ENCODE peak calls at places on chromosome 16, in nine cellular contexts. S, F, T, P, C, D, M, E and Z are unnamed samples. For H3K36me3, the result is how much of the 10 kb centered on the place peaks cover.

GRCh38 chr16:50183316-50183715 is 30.2 kb downstream of the TENT4B start:
- DNase-seq in S (no peak), F (peak), T (no peak), P (no peak), C (no peak), D (peak), M (no peak), E (no peak), Z (no peak)

GRCh38 chr16:50606431-50607050 is 58.3 kb downstream of the NKD1 start:
- DNase-seq in S (no peak), F (no peak), T (no peak), P (no peak), C (no peak), D (no peak), M (no peak), E (no peak), Z (no peak)

GRCh38 chr16:81625544-81626152 is 153.4 kb upstream of the PLCG2 start:
- DNase-seq in S (peak), F (peak), T (no peak), P (no peak), C (peak), D (peak), M (peak), E (peak), Z (peak)

GRCh38 chr16:63617990-63618763 is 1503.7 kb downstream of the CDH11 start:
- DNase-seq in S (peak), F (peak), T (no peak), P (no peak), C (no peak), D (no peak), M (no peak), E (peak), Z (no peak)

GRCh38 chr16:71840052-71840451 is 5.7 kb upstream of the ATXN1L start:
- DNase-seq in S (no peak), F (peak), T (no peak), P (no peak), C (no peak), D (no peak), M (no peak), E (no peak), Z (no peak)

GRCh38 chr16:70740919-70741778 is 55.3 kb upstream of the MTSS2 start:
- DNase-seq in S (no peak), F (peak), T (no peak), P (no peak), C (no peak), D (peak), M (no peak), E (no peak), Z (no peak)

GRCh38 chr16:12901597-12902436 is at the start of gene SHISA9:
- DNase-seq in S (no peak), F (peak), T (peak), P (no peak), C (no peak), D (no peak), M (no peak), E (peak), Z (no peak)

GRCh38 chr16:46853713-46854443 is 22.9 kb upstream of the C16orf87 start:
- DNase-seq in S (peak), F (peak), T (peak), P (peak), C (no peak), D (peak), M (peak), E (peak), Z (peak)

GRCh38 chr16:918068-918467 is 52.7 kb downstream of the LMF1 start:
- DNase-seq in S (no peak), F (no peak), T (no peak), P (no peak), C (no peak), D (peak), M (no peak), E (no peak), Z (no peak)

GRCh38 chr16:22311520-22311919 is 14.3 kb downstream of the POLR3E start:
- DNase-seq in S (no peak), F (no peak), T (no peak), P (no peak), C (no peak), D (no peak), M (no peak), E (no peak), Z (no peak)

GRCh38 chr16:80120899-80121521 is 419.8 kb upstream of the DYNLRB2 start:
- DNase-seq in S (no peak), F (no peak), T (no peak), P (no peak), C (no peak), D (no peak), M (peak), E (no peak), Z (no peak)

GRCh38 chr16:63361032-63361624 is 1324.9 kb upstream of the CDH8 start:
- DNase-seq in S (no peak), F (peak), T (peak), P (peak), C (no peak), D (peak), M (no peak), E (no peak), Z (no peak)

GRCh38 chr16:35188288-35189155 is 1729.1 kb downstream of the TP53TG3F start:
- DNase-seq in S (no peak), F (no peak), T (peak), P (no peak), C (no peak), D (no peak), M (no peak), E (no peak), Z (no peak)

GRCh38 chr16:907819-908218 is 63.0 kb downstream of the LMF1 start:
- DNase-seq in S (no peak), F (no peak), T (no peak), P (no peak), C (no peak), D (no peak), M (no peak), E (peak), Z (no peak)

GRCh38 chr16:668519-669171 is 713 bp downstream of the RHOT2 start:
- DNase-seq in S (no peak), F (no peak), T (no peak), P (peak), C (no peak), D (no peak), M (no peak), E (no peak), Z (no peak)

GRCh38 chr16:57039148-57039812 is 49.9 kb downstream of the NLRC5 start:
- DNase-seq in S (no peak), F (peak), T (no peak), P (no peak), C (no peak), D (peak), M (no peak), E (no peak), Z (peak)

GRCh38 chr16:27224741-27225300 is 21.5 kb downstream of the KDM8 start:
- DNase-seq in S (no peak), F (no peak), T (no peak), P (no peak), C (no peak), D (no peak), M (no peak), E (peak), Z (no peak)

GRCh38 chr16:81784042-81784785 is 5.1 kb downstream of the PLCG2 start:
- DNase-seq in S (no peak), F (no peak), T (peak), P (no peak), C (no peak), D (no peak), M (no peak), E (no peak), Z (no peak)

GRCh38 chr16:66588981-66589713 is 9.9 kb downstream of the CMTM2 start:
- DNase-seq in S (peak), F (no peak), T (peak), P (peak), C (no peak), D (peak), M (peak), E (no peak), Z (peak)

GRCh38 chr16:21526923-21527807 is 72.2 kb upstream of the METTL9 start:
- DNase-seq in S (no peak), F (no peak), T (peak), P (peak), C (no peak), D (no peak), M (no peak), E (peak), Z (no peak)

GRCh38 chr16:23125277-23125676 is 24.0 kb downstream of the USP31 start:
- DNase-seq in S (no peak), F (no peak), T (no peak), P (no peak), C (no peak), D (no peak), M (no peak), E (no peak), Z (no peak)

GRCh38 chr16:80144191-80144590 is 396.6 kb upstream of the DYNLRB2 start:
- DNase-seq in S (no peak), F (peak), T (no peak), P (no peak), C (no peak), D (peak), M (no peak), E (no peak), Z (peak)

GRCh38 chr16:15757075-15757386 is 99.8 kb downstream of the MYH11 start:
- DNase-seq in S (no peak), F (no peak), T (no peak), P (no peak), C (no peak), D (no peak), M (no peak), E (peak), Z (no peak)

GRCh38 chr16:87581867-87582220 is 20.5 kb upstream of the JPH3 start:
- DNase-seq in S (peak), F (peak), T (no peak), P (no peak), C (peak), D (peak), M (peak), E (peak), Z (no peak)

GRCh38 chr16:68644715-68645493 is at the start of gene CDH3:
- DNase-seq in S (no peak), F (peak), T (peak), P (peak), C (no peak), D (no peak), M (peak), E (no peak), Z (no peak)

GRCh38 chr16:11030990-11031510 is 86.7 kb downstream of the CLEC16A start:
- DNase-seq in S (peak), F (no peak), T (no peak), P (no peak), C (no peak), D (no peak), M (no peak), E (no peak), Z (no peak)

DNA sequence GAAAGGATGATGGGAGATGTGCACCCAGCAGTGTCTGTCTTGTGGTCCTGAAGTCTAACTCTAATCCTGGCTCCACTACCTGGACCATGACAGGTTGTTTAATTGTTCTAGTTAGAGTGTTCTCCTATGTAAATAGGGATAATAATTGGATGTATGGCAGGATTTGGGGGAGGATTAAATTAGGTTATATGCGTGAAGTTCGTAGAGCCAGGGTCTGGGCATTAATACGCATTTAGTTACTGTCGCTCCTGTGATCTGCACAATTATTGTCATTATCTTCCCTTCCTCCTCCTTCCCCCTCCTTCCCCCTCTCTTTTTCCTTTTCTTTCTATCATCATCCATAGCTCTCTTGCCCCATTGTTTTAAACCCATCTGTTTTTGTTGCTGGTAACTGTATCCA is 210.3 kb downstream of the WWOX start:
- DNase-seq in S (no peak), F (no peak), T (no peak), P (no peak), C (no peak), D (no peak), M (no peak), E (no peak), Z (no peak)
- H3K4me3 ChIP-seq in S (no peak), F (no peak), T (peak), P (no peak), C (no peak), D (no peak), M (no peak), E (no peak), Z (no peak)

GRCh38 chr16:2083409-2083808 is 35.6 kb downstream of the TSC2 start:
- DNase-seq in S (no peak), F (no peak), T (no peak), P (no peak), C (no peak), D (no peak), M (no peak), E (no peak), Z (no peak)

GRCh38 chr16:2086136-2086742 is 38.5 kb downstream of the TSC2 start:
- DNase-seq in S (no peak), F (no peak), T (no peak), P (no peak), C (no peak), D (no peak), M (peak), E (no peak), Z (no peak)

GRCh38 chr16:2083876-2084687 is 36.3 kb downstream of the TSC2 start:
- DNase-seq in S (no peak), F (no peak), T (no peak), P (no peak), C (no peak), D (no peak), M (no peak), E (no peak), Z (no peak)

GRCh38 chr16:2085669-2086068 is 37.9 kb downstream of the TSC2 start:
- DNase-seq in S (no peak), F (no peak), T (no peak), P (no peak), C (no peak), D (no peak), M (no peak), E (no peak), Z (no peak)

DNA sequence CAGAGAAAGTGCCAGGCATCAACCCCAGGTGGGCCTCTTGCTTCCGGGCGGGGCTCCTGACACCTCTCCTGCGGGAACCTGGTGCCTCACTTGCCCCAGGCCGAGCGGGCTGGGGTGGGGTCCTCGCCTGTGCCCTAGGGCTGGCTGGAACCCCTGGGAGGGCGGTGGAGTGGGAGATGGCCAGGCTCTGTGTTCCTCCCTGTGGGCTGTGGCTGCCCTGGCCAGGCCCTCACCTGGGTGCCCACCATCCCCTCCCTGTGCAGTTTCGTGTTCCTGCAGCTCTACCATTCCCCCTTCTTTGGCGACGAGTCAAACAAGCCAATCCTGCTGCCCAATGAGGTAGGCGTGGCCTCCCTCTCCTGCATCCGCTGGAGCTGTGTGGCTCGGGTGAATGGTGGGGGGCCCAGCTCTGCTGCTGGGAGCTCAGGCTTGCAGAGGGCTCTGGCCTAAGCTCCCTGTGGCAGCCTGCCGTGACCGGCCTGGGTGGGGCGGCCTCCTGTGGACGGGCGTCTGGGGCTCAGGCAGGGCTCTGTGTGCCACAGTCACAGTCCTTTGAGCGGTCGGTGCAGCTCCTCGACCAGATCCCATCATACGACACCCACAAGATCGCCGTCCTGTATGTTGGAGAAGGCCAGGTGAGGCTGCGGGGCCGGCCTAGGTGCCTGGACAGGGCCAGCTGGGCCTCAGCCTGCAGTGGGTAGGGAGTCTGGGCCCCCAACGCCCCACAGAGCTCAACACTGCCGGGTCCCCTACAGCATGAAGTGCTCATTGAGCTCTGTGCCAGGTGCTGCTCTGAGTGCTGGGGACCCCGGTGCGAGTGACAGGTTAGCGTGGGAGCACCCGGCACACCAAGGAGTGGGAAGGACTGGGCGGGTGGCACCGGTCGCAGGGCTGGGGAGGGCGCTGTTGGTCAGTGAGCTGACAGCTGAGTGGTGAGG is 37.2 kb downstream of the TSC2 start:
- DNase-seq in S (no peak), F (no peak), T (no peak), P (peak), C (no peak), D (no peak), M (no peak), E (no peak), Z (no peak)
- H3K36me3 ChIP-seq in S (half or more), F (half or more), T (under half), P (under half), C (half or more), D (half or more), M (half or more), E (under half), Z (under half)

GRCh38 chr16:86512301-86512859 is 2.1 kb downstream of the FOXF1 start:
- DNase-seq in S (no peak), F (peak), T (peak), P (peak), C (no peak), D (peak), M (no peak), E (no peak), Z (no peak)

GRCh38 chr16:86510465-86511261 is at the start of gene FOXF1:
- DNase-seq in S (no peak), F (peak), T (peak), P (no peak), C (no peak), D (peak), M (no peak), E (no peak), Z (no peak)

GRCh38 chr16:86512860-86513470 is 2.6 kb downstream of the FOXF1 start:
- DNase-seq in S (no peak), F (no peak), T (peak), P (peak), C (no peak), D (peak), M (no peak), E (peak), Z (no peak)

GRCh38 chr16:86509759-86510464 is 415 bp upstream of the FOXF1 start:
- DNase-seq in S (peak), F (peak), T (peak), P (peak), C (no peak), D (peak), M (peak), E (peak), Z (no peak)

DNA sequence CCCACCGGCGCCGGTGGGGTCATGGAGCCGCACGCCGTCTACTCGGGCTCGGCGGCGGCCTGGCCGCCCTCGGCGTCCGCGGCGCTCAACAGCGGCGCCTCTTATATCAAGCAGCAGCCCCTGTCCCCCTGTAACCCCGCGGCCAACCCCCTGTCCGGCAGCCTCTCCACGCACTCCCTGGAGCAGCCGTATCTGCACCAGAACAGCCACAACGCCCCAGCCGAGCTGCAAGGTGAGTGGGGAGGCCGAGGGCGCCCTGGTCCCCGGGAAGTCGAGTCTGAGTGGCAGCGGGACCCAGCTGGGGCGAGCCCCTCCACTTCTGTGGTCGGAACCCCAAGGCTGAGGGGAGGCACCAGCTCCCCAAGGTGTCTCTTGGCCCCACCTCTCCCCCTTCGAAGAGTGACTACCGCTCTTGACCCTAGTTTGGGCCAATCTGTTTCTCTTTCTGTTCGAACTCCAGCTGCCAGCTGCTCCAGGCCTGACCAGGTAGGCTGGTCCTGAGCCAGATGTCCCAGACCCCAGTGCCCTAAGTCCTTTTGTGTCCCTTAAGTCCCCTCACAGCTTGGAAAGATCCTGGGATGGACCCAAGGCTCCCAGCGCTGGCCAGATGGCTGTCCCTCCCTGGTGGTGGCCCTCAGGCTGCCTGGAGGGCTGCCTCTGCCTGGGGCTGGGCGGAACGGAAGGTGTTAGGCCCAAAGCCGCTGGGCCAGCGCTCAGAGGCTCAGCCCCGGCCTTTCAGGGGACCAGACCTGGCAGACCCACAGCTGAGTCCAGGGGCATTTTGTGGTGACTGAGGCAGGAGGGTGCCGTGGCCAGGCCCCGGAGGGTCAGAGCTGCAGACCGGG is 1.2 kb downstream of the FOXF1 start:
- DNase-seq in S (no peak), F (no peak), T (peak), P (peak), C (no peak), D (peak), M (no peak), E (no peak), Z (no peak)
- H3K4me3 ChIP-seq in S (peak), F (peak), T (no peak), P (no peak), C (peak), D (peak), M (peak), E (no peak), Z (no peak)

GRCh38 chr16:89737341-89738071 is 16.2 kb downstream of the ZNF276 start:
- DNase-seq in S (no peak), F (no peak), T (no peak), P (no peak), C (no peak), D (no peak), M (no peak), E (no peak), Z (no peak)

GRCh38 chr16:89736554-89736953 is 15.2 kb downstream of the ZNF276 start:
- DNase-seq in S (no peak), F (no peak), T (no peak), P (no peak), C (no peak), D (no peak), M (no peak), E (no peak), Z (no peak)

GRCh38 chr16:89739383-89739782 is 18.0 kb downstream of the ZNF276 start:
- DNase-seq in S (no peak), F (no peak), T (no peak), P (no peak), C (no peak), D (no peak), M (no peak), E (no peak), Z (no peak)

GRCh38 chr16:89738538-89739317 is 17.4 kb downstream of the ZNF276 start:
- DNase-seq in S (no peak), F (no peak), T (peak), P (peak), C (no peak), D (no peak), M (no peak), E (no peak), Z (no peak)

DNA sequence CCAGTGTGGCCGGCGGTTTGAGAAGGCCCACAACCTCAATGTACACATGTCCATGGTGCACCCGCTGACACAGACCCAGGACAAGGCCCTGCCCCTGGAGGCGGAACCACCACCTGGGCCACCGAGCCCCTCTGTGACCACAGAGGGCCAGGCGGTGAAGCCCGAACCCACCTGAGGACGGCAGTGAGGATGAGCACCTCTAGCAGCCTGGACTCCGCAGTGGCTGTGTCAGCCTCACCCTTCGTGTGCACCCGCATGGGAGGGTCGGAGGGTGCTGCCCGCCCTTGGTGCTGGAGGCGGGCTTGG is 16.7 kb downstream of the ZNF276 start:
- DNase-seq in S (no peak), F (no peak), T (no peak), P (no peak), C (no peak), D (no peak), M (no peak), E (no peak), Z (no peak)
- H3K36me3 ChIP-seq in S (half or more), F (under half), T (half or more), P (under half), C (half or more), D (half or more), M (half or more), E (under half), Z (under half)